ENCODE peak calls at places on chromosome 15, in ten cellular contexts. X, H, T, R, A, F, V, M, P and D are unnamed samples.

GRCh38 chr15:90412356-90413194 is 24.5 kb downstream of the IQGAP1 start:
- DNase-seq in X (no peak), H (peak), T (no peak), R (no peak), A (no peak), F (no peak), V (peak), M (peak), P (no peak), D (no peak)

GRCh38 chr15:80601256-80601655 is 93.9 kb upstream of the ABHD17C start:
- DNase-seq in X (no peak), H (no peak), T (no peak), R (no peak), A (no peak), F (no peak), V (no peak), M (no peak), P (no peak), D (no peak)

GRCh38 chr15:48627260-48627969 is 18.1 kb downstream of the FBN1 start:
- DNase-seq in X (no peak), H (no peak), T (no peak), R (no peak), A (no peak), F (no peak), V (no peak), M (no peak), P (no peak), D (no peak)

GRCh38 chr15:48563944-48564343 is 81.6 kb downstream of the FBN1 start:
- DNase-seq in X (no peak), H (no peak), T (no peak), R (no peak), A (no peak), F (no peak), V (no peak), M (no peak), P (no peak), D (no peak)

GRCh38 chr15:46344906-46345305 is 710.1 kb downstream of the SQOR start:
- DNase-seq in X (no peak), H (no peak), T (no peak), R (no peak), A (no peak), F (no peak), V (no peak), M (no peak), P (no peak), D (no peak)

GRCh38 chr15:78621810-78622402 is 1.1 kb upstream of the CHRNA3 start:
- DNase-seq in X (no peak), H (no peak), T (no peak), R (no peak), A (no peak), F (no peak), V (no peak), M (no peak), P (no peak), D (no peak)

GRCh38 chr15:26697913-26698312 is 75.0 kb downstream of the GABRB3 start:
- DNase-seq in X (no peak), H (no peak), T (no peak), R (no peak), A (no peak), F (no peak), V (no peak), M (no peak), P (no peak), D (no peak)

GRCh38 chr15:50135123-50135541 is 16.1 kb upstream of the ATP8B4 start:
- DNase-seq in X (no peak), H (no peak), T (no peak), R (no peak), A (no peak), F (no peak), V (peak), M (no peak), P (no peak), D (no peak)

GRCh38 chr15:37793851-37794250 is 140.6 kb upstream of the TMCO5A start:
- DNase-seq in X (no peak), H (no peak), T (no peak), R (no peak), A (no peak), F (no peak), V (no peak), M (no peak), P (no peak), D (no peak)

GRCh38 chr15:55627730-55628368 is 39.7 kb upstream of the PYGO1 start:
- DNase-seq in X (no peak), H (no peak), T (peak), R (no peak), A (no peak), F (no peak), V (peak), M (no peak), P (no peak), D (peak)

GRCh38 chr15:74141591-74141990 is 11.2 kb downstream of the ISLR2 start:
- DNase-seq in X (no peak), H (no peak), T (no peak), R (no peak), A (no peak), F (no peak), V (peak), M (no peak), P (no peak), D (no peak)

GRCh38 chr15:74138642-74139041 is 8.3 kb downstream of the ISLR2 start:
- DNase-seq in X (no peak), H (no peak), T (no peak), R (no peak), A (no peak), F (no peak), V (no peak), M (no peak), P (no peak), D (no peak)

GRCh38 chr15:74140445-74140761 is 10.0 kb downstream of the ISLR2 start:
- DNase-seq in X (no peak), H (no peak), T (no peak), R (no peak), A (no peak), F (no peak), V (no peak), M (no peak), P (no peak), D (no peak)

GRCh38 chr15:74146277-74146800 is 16.0 kb downstream of the ISLR2 start:
- DNase-seq in X (no peak), H (no peak), T (no peak), R (no peak), A (no peak), F (no peak), V (no peak), M (no peak), P (no peak), D (no peak)

GRCh38 chr15:74144153-74144775 is 13.9 kb downstream of the ISLR2 start:
- DNase-seq in X (no peak), H (no peak), T (no peak), R (no peak), A (no peak), F (no peak), V (no peak), M (no peak), P (no peak), D (no peak)
- TF ChIP-seq CTCF in X (no peak), H (no peak), T (no peak), R (no peak), A (no peak), F (no peak), V (peak), M (no peak), P (no peak), D (no peak)

GRCh38 chr15:57706405-57707209 is at the start of gene POLR2M:
- DNase-seq in X (peak), H (peak), T (peak), R (peak), A (peak), F (peak), V (peak), M (peak), P (peak), D (peak)
- TF ChIP-seq CTCF in X (no peak), H (no peak), T (no peak), R (no peak), A (no peak), F (no peak), V (no peak), M (no peak), P (no peak), D (no peak)

DNA sequence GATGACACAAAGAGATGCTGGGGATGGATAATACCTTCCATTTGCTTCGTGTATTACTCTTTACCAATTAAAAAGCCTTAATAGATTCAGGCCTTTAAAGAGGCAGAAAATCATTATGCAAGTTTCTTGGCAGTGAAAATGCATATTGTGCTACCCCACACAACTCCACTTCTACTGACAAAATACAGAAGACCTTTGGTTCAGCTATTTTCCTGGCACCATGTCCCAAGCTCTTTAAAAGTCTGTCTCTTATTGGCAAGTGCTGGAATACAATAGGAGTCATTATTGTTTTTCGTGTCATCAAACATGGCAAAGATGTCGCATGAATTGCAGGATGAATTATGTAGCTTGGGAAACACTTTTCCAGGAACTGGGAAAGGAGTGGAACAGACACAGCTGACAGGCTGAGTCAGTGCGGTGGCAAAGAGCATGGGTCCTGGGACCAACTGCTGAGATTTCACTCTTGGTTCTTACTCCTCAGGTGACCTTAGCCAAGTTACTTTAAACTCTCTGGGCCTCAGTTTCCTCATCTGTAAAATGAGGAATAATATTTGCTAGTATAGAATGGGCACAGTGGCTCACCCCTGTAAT is 5.5 kb upstream of the TSPAN3 start:
- DNase-seq in X (no peak), H (no peak), T (no peak), R (no peak), A (no peak), F (no peak), V (no peak), M (no peak), P (no peak), D (no peak)
- TF ChIP-seq CTCF in X (no peak), H (no peak), T (no peak), R (no peak), A (no peak), F (no peak), V (no peak), M (no peak), P (no peak), D (no peak)

GRCh38 chr15:66907826-66908502 is 157.4 kb upstream of the SMAD3 start:
- DNase-seq in X (no peak), H (peak), T (no peak), R (no peak), A (no peak), F (peak), V (no peak), M (no peak), P (peak), D (peak)

GRCh38 chr15:66908503-66909095 is 156.8 kb upstream of the SMAD3 start:
- DNase-seq in X (no peak), H (no peak), T (no peak), R (no peak), A (no peak), F (no peak), V (no peak), M (no peak), P (no peak), D (no peak)

GRCh38 chr15:66906660-66907059 is 158.7 kb upstream of the SMAD3 start:
- DNase-seq in X (no peak), H (no peak), T (no peak), R (no peak), A (no peak), F (no peak), V (no peak), M (no peak), P (no peak), D (no peak)

GRCh38 chr15:66905185-66905584 is 160.2 kb upstream of the SMAD3 start:
- DNase-seq in X (no peak), H (no peak), T (no peak), R (no peak), A (no peak), F (no peak), V (no peak), M (no peak), P (no peak), D (no peak)

GRCh38 chr15:66905954-66906353 is 159.4 kb upstream of the SMAD3 start:
- DNase-seq in X (no peak), H (no peak), T (no peak), R (no peak), A (no peak), F (no peak), V (no peak), M (no peak), P (no peak), D (peak)
- TF ChIP-seq CTCF in X (no peak), H (no peak), T (no peak), R (no peak), A (no peak), F (no peak), V (peak), M (peak), P (no peak), D (no peak)